ENCODE peak calls at places on chromosome 20, in six cellular contexts. V is heart right ventricle, E is epithelial cell of esophagus, S is brain microvascular endothelial cell, F is IMR-90, O is fibroblast of lung. D is an unnamed sample.

GRCh38 chr20:34772437-34772836 is 53.0 kb downstream of the NCOA6 start:
- DNase-seq in V (no peak), E (no peak), S (no peak), F (no peak), O (no peak), D (no peak)

GRCh38 chr20:16477632-16478031 is 95.6 kb downstream of the KIF16B start:
- DNase-seq in V (no peak), E (no peak), S (no peak), F (peak), O (no peak), D (no peak)

GRCh38 chr20:35547319-35547718 is 5.4 kb downstream of the ERGIC3 start:
- DNase-seq in V (no peak), E (no peak), S (no peak), F (no peak), O (no peak), D (no peak)

GRCh38 chr20:25120462-25120861 is 38.5 kb upstream of the VSX1 start:
- DNase-seq in V (no peak), E (peak), S (no peak), F (no peak), O (no peak), D (no peak)

GRCh38 chr20:49468412-49468811 is 14.1 kb downstream of the KCNB1 start:
- DNase-seq in V (no peak), E (no peak), S (no peak), F (no peak), O (no peak), D (no peak)

GRCh38 chr20:40776702-40777457 is 87.8 kb upstream of the MAFB start:
- DNase-seq in V (peak), E (no peak), S (no peak), F (no peak), O (no peak), D (no peak)

GRCh38 chr20:8986631-8987030 is 82.3 kb upstream of the PLCB4 start:
- DNase-seq in V (no peak), E (no peak), S (no peak), F (no peak), O (no peak), D (no peak)

GRCh38 chr20:52972965-52973819 is 1.0 kb downstream of the TSHZ2 start:
- DNase-seq in V (peak), E (peak), S (no peak), F (no peak), O (no peak), D (no peak)

GRCh38 chr20:51562334-51563140 is 20.0 kb upstream of the NFATC2 start:
- DNase-seq in V (peak), E (peak), S (peak), F (peak), O (peak), D (peak)

GRCh38 chr20:44219791-44220190 is 9.2 kb upstream of the OSER1 start:
- DNase-seq in V (no peak), E (no peak), S (no peak), F (no peak), O (no peak), D (no peak)

GRCh38 chr20:5642155-5642981 is 107.8 kb upstream of the SHLD1 start:
- DNase-seq in V (no peak), E (no peak), S (no peak), F (no peak), O (no peak), D (no peak)

GRCh38 chr20:50690562-50690978 is 772 bp downstream of the RIPOR3 start:
- DNase-seq in V (no peak), E (no peak), S (no peak), F (no peak), O (no peak), D (no peak)

GRCh38 chr20:9036593-9036992 is 32.3 kb upstream of the PLCB4 start:
- DNase-seq in V (no peak), E (peak), S (no peak), F (no peak), O (no peak), D (no peak)

GRCh38 chr20:32772046-32772445 is 9.9 kb downstream of the DNMT3B start:
- DNase-seq in V (no peak), E (peak), S (no peak), F (no peak), O (no peak), D (no peak)

GRCh38 chr20:32762754-32763201 is 593 bp downstream of the DNMT3B start:
- DNase-seq in V (no peak), E (no peak), S (no peak), F (no peak), O (no peak), D (no peak)

GRCh38 chr20:32763202-32763999 is 1.2 kb downstream of the DNMT3B start:
- DNase-seq in V (peak), E (no peak), S (no peak), F (no peak), O (no peak), D (no peak)

GRCh38 chr20:32764000-32764960 is 2.1 kb downstream of the DNMT3B start:
- DNase-seq in V (no peak), E (no peak), S (no peak), F (no peak), O (no peak), D (no peak)

DNA sequence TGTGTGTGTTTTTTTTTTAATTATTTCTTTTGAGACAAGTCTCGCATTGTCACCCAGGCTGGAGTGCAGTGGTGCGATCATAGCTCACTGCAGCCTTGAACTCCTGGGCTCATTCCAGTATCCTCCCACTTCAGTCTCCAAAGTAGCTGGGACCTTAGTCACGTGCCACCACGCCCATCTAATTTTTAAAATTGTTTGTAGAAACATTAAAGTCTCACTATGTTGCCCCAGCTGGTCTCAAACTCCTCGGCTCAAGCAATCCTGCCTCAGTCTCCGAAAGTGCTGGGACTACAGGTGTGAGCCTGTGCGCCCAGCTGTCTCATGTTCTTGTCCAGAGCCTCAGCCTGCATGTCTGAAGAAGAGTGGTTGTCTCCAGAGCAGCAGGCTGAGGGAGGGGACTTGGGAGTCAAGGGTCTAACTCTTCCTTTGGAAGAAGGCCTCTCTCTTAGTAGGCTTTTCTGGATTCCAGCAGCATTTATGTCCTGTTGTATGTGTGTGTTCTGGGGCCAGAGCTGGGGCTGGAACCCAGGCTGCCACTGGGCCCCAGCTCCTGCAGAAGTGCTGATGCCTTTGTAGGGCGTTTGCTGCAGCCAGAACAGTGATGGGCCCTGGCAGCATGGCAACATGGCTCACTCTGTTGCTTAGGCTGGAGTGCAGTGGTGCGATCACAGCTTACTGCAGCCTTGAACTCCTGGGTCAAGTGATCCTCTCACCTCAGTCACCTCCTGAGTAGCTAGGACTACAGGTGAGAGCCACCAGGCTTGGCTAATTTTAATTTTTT is 5.4 kb downstream of the DNMT3B start:
- DNase-seq in V (no peak), E (no peak), S (no peak), F (no peak), O (no peak), D (no peak)
- TF ChIP-seq CTCF in V (no peak), E (no peak), S (no peak), F (no peak), O (no peak), D (no peak)

GRCh38 chr20:3000852-3001523 is 42.4 kb upstream of the GNRH2 start:
- DNase-seq in V (no peak), E (no peak), S (peak), F (peak), O (peak), D (no peak)
- TF ChIP-seq CTCF in V (peak), E (no peak), S (no peak), F (peak), O (no peak), D (peak)

DNA sequence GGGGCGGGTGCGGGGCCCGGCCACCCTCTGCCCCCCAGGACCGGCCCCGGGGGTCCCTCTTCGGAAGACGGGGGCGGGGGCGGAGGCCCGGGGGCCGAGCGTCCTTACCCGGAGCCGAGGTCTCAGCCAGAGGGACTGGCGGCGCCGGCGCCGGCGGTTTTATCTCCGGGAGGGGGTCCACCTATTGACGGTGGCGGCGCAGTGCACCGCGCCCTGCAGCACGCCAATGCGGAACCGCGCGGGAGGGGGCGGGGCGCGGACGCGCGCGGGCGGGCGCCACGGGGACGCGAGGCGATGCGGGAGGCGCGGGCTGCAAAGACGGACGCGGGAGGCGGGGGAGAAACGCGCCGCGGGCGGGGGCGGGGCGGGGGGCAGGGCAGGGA is at the start of gene EEF1A2:
- DNase-seq in V (peak), E (no peak), S (no peak), F (no peak), O (no peak), D (peak)
- TF ChIP-seq CTCF in V (peak), E (no peak), S (no peak), F (peak), O (no peak), D (no peak)

GRCh38 chr20:59518881-59519706 is 85.2 kb upstream of the PHACTR3 start:
- DNase-seq in V (no peak), E (peak), S (peak), F (peak), O (peak), D (no peak)
- TF ChIP-seq CTCF in V (peak), E (peak), S (peak), F (peak), O (peak), D (peak)

GRCh38 chr20:63972312-63973159 is 2.8 kb upstream of the ZNF512B start:
- DNase-seq in V (peak), E (no peak), S (no peak), F (no peak), O (no peak), D (no peak)
- TF ChIP-seq CTCF in V (no peak), E (no peak), S (no peak), F (no peak), O (no peak), D (no peak)

DNA sequence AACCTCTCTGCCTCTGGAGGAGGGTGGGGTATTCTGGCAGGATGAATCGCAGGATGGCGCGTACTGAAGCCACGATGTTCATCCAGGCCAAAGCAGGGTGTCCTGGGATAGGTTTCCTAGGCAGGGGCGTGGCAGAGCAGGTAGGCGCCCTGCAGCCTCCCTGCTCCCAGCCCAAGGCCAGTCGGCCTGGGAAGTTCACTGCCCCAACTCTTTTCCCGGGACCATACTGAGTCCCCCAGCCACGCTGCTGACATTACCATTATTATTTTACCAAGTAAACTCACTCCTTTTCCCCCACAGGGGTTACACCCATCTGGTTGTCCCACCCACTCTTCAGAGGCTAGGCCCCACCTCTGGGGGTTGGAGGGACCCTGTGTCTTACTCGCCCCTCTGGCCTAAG is 21.8 kb downstream of the SDCBP2 start:
- DNase-seq in V (no peak), E (no peak), S (no peak), F (no peak), O (no peak), D (no peak)
- TF ChIP-seq CTCF in V (no peak), E (no peak), S (no peak), F (no peak), O (no peak), D (no peak)

GRCh38 chr20:3258429-3258828 is 19.4 kb upstream of the SLC4A11 start:
- DNase-seq in V (no peak), E (no peak), S (no peak), F (no peak), O (no peak), D (no peak)
- TF ChIP-seq CTCF in V (no peak), E (no peak), S (no peak), F (no peak), O (no peak), D (no peak)

D was measured in type B pancreatic cell.